ENCODE peak calls at places on chromosomes 6 and 20, in four cellular contexts. E is fibroblast of the aortic adventitia, W is cardiac fibroblast, X is pancreas. Z is an unnamed sample.

GRCh38 chr20:62061851-62062418 is 3.7 kb downstream of the TAF4 start:
- DNase-seq in W (no peak), E (no peak), X (no peak), Z (no peak)

GRCh38 chr20:37651932-37652331 is 41.9 kb upstream of the CTNNBL1 start:
- DNase-seq in E (peak), W (peak), X (no peak), Z (peak)

GRCh38 chr6:52543262-52543661 is 33.6 kb downstream of the TRAM2 start:
- DNase-seq in W (peak), X (no peak), E (no peak), Z (peak)

GRCh38 chr6:49257549-49257948 is 205.5 kb downstream of the MMUT start:
- DNase-seq in W (no peak), X (no peak), E (no peak), Z (no peak)

GRCh38 chr6:81748946-81749345 is 3.5 kb downstream of the TENT5A start:
- DNase-seq in W (no peak), E (peak), X (no peak), Z (peak)

GRCh38 chr6:111456208-111456607 is 26.8 kb downstream of the REV3L start:
- DNase-seq in X (no peak), E (peak), W (peak), Z (no peak)

GRCh38 chr6:40972814-40973213 is 66.2 kb downstream of the UNC5CL start:
- DNase-seq in W (no peak), E (no peak), X (no peak), Z (no peak)

GRCh38 chr6:128275030-128275429 is 245.4 kb downstream of the PTPRK start:
- DNase-seq in E (peak), X (no peak), W (peak), Z (peak)

GRCh38 chr6:128024976-128025375 is 124.1 kb upstream of the THEMIS start:
- DNase-seq in E (no peak), W (no peak), X (no peak), Z (no peak)

GRCh38 chr6:55925292-55925691 is 49.9 kb upstream of the BMP5 start:
- DNase-seq in X (no peak), W (peak), E (peak), Z (peak)

GRCh38 chr6:57432162-57432561 is 114.7 kb downstream of the PRIM2 start:
- DNase-seq in E (peak), X (no peak), W (peak), Z (peak)

GRCh38 chr6:25960689-25961088 is 1.9 kb upstream of the TRIM38 start:
- DNase-seq in W (no peak), E (no peak), X (no peak), Z (no peak)

GRCh38 chr6:142946924-142947701 is 2.1 kb upstream of the HIVEP2 start:
- DNase-seq in E (peak), X (peak), W (peak), Z (peak)

GRCh38 chr6:44263357-44264100 is 1.8 kb downstream of the NFKBIE start:
- DNase-seq in W (peak), X (no peak), E (no peak), Z (no peak)

GRCh38 chr6:169455470-169455869 is 201.8 kb upstream of the THBS2 start:
- DNase-seq in X (no peak), E (no peak), W (no peak), Z (no peak)

GRCh38 chr6:169452869-169453186 is 199.2 kb upstream of the THBS2 start:
- DNase-seq in X (no peak), W (no peak), E (no peak), Z (peak)

GRCh38 chr6:169454872-169455204 is 201.2 kb upstream of the THBS2 start:
- DNase-seq in E (no peak), X (no peak), W (no peak), Z (no peak)

GRCh38 chr6:169453221-169453620 is 199.6 kb upstream of the THBS2 start:
- DNase-seq in W (no peak), X (no peak), E (no peak), Z (peak)

GRCh38 chr6:169454204-169454871 is 200.7 kb upstream of the THBS2 start:
- DNase-seq in X (no peak), E (peak), W (peak), Z (peak)
- TF ChIP-seq CTCF in X (no peak), E (no peak), W (no peak), Z (no peak)

GRCh38 chr6:150183966-150184365 is 41.1 kb downstream of the PPP1R14C start:
- DNase-seq in E (no peak), X (no peak), W (no peak), Z (no peak)

GRCh38 chr6:150185697-150186096 is 42.9 kb downstream of the PPP1R14C start:
- DNase-seq in W (no peak), X (no peak), E (no peak), Z (no peak)

GRCh38 chr6:150186129-150186898 is 43.5 kb downstream of the PPP1R14C start:
- DNase-seq in W (no peak), E (no peak), X (no peak), Z (no peak)

GRCh38 chr6:150183105-150183504 is 40.3 kb downstream of the PPP1R14C start:
- DNase-seq in W (no peak), E (no peak), X (no peak), Z (no peak)

GRCh38 chr6:150184850-150185480 is 42.1 kb downstream of the PPP1R14C start:
- DNase-seq in E (no peak), W (no peak), X (no peak), Z (no peak)
- H3K4me3 ChIP-seq in E (no peak), W (no peak), X (no peak), Z (no peak)

GRCh38 chr6:7270320-7271204 is 42.4 kb downstream of the SSR1 start:
- DNase-seq in W (no peak), E (no peak), X (peak), Z (no peak)
- TF ChIP-seq CTCF in W (no peak), E (no peak), X (no peak), Z (no peak)

DNA sequence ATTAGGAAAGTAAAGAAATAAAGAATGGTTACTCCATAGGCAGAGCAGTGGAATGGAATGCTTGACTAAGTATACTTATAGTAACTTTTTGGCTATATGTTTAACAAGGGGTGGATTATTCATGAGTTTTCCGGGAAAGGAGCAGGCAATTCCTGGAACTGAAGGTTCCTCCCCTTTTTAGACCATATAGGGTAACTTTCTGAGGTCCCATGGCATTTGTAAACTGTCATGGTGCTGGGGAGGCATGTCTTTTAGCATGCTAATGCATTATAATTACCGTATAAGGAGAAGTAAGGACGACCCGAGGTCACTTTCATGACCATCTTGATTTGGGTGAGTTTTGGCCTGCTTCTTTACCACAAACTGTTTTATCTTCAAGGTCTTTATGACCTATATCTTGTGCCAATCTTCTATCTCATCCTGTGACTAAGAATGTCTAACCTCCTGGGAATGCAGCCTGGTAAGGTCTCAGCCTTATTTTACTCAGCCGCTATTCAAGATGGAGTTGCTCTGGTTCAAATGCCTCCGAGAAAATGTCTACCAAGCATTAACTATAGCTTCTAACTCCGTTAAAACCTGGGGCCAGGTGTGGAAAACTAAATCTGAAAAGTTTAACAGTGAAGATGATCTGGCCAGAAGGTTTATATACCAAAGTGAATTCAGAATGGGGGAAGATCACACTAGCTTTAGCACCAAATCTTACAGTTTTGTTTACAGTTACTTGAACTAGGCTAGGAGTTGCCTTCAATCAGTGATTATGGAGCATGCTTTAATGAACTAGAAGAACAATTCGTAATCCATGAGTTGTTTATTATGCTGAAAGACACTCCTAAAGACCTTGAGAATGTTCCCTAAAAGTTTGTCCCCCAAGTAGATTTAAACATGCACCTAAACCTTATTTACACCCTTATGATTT is 80.0 kb upstream of the TOP1 start:
- DNase-seq in E (peak), W (peak), X (no peak), Z (peak)
- H3K4me3 ChIP-seq in E (no peak), W (no peak), X (no peak), Z (no peak)

GRCh38 chr20:53623454-53624206 is 30.0 kb upstream of the ZNF217 start:
- DNase-seq in X (no peak), W (peak), E (peak), Z (peak)
- TF ChIP-seq CTCF in X (no peak), W (no peak), E (no peak), Z (no peak)

GRCh38 chr20:59571151-59571550 is 33.2 kb upstream of the PHACTR3 start:
- DNase-seq in E (no peak), X (no peak), W (no peak), Z (no peak)

GRCh38 chr20:59574308-59574707 is 30.0 kb upstream of the PHACTR3 start:
- DNase-seq in X (no peak), E (no peak), W (no peak), Z (no peak)

GRCh38 chr20:59573837-59574236 is 30.5 kb upstream of the PHACTR3 start:
- DNase-seq in E (no peak), W (no peak), X (no peak), Z (no peak)

GRCh38 chr20:59571591-59572314 is 32.6 kb upstream of the PHACTR3 start:
- DNase-seq in E (peak), W (peak), X (no peak), Z (peak)

GRCh38 chr20:59572515-59572914 is 31.8 kb upstream of the PHACTR3 start:
- DNase-seq in X (no peak), W (no peak), E (no peak), Z (no peak)
- H3K4me3 ChIP-seq in X (no peak), W (no peak), E (no peak), Z (no peak)

GRCh38 chr20:48406462-48407235 is 421.1 kb downstream of the PREX1 start:
- DNase-seq in W (no peak), X (no peak), E (no peak), Z (peak)

GRCh38 chr20:48407710-48408109 is 420.1 kb downstream of the PREX1 start:
- DNase-seq in X (no peak), W (no peak), E (no peak), Z (no peak)

GRCh38 chr20:48404598-48404997 is 423.2 kb downstream of the PREX1 start:
- DNase-seq in E (no peak), W (no peak), X (no peak), Z (no peak)

GRCh38 chr20:48403362-48403761 is 424.4 kb downstream of the PREX1 start:
- DNase-seq in E (no peak), X (no peak), W (no peak), Z (no peak)

GRCh38 chr20:48405909-48406308 is 421.9 kb downstream of the PREX1 start:
- DNase-seq in W (no peak), E (no peak), X (no peak), Z (no peak)
- TF ChIP-seq CTCF in W (no peak), E (no peak), X (no peak), Z (no peak)